ENCODE peak calls at places on chromosomes 12 and 14, in eight cellular contexts. V, Y, S, I, F, J, T and G are unnamed samples.
A peak's percentile ranks its signal among the peaks of the same experiment; 100 is the strongest.

GRCh38 chr12:120847392-120848157 is 56.6 kb downstream of the SPPL3 start:
- DNase-seq in V (no peak), S (no peak), F (no peak), T (no peak), Y (peak; percentile 58), I (no peak), J (no peak), G (no peak)

GRCh38 chr12:76915381-76916169 is 36.8 kb upstream of the CSRP2 start:
- DNase-seq in V (no peak), J (no peak), S (no peak), Y (no peak), F (no peak), T (no peak), I (no peak), G (no peak)

GRCh38 chr14:102071283-102071998 is 15.4 kb downstream of the HSP90AA1 start:
- DNase-seq in S (no peak), J (no peak), I (no peak), T (no peak), V (no peak), Y (peak; percentile 66), F (no peak), G (peak; percentile 36)

GRCh38 chr12:22722081-22722480 is 97.1 kb downstream of the ETNK1 start:
- DNase-seq in V (no peak), I (no peak), T (no peak), Y (no peak), J (no peak), S (no peak), F (no peak), G (no peak)

GRCh38 chr12:3311491-3312103 is 179.4 kb upstream of the PRMT8 start:
- DNase-seq in Y (no peak), I (no peak), T (no peak), V (no peak), S (no peak), J (no peak), F (peak; percentile 20), G (no peak)

GRCh38 chr12:27703720-27704452 is 6.7 kb upstream of the MRPS35 start:
- DNase-seq in V (peak; percentile 46), Y (peak; percentile 73), T (peak; percentile 51), J (peak; percentile 30), I (peak; percentile 33), S (peak; percentile 83), F (peak; percentile 50), G (peak; percentile 75)

GRCh38 chr12:120039711-120040110 is 50.7 kb downstream of the BICDL1 start:
- DNase-seq in V (no peak), Y (no peak), I (no peak), T (no peak), J (no peak), S (no peak), F (no peak), G (no peak)

GRCh38 chr12:128969480-128970055 is 116.3 kb downstream of the GLT1D1 start:
- DNase-seq in J (peak; percentile 97), T (no peak), F (peak; percentile 50), V (no peak), Y (peak; percentile 84), S (no peak), I (no peak), G (no peak)

GRCh38 chr14:89589400-89590128 is 172.5 kb upstream of the FOXN3 start:
- DNase-seq in V (no peak), J (no peak), Y (no peak), S (no peak), T (no peak), I (no peak), F (peak; percentile 8), G (no peak)

GRCh38 chr12:31494455-31494854 is 96.5 kb downstream of the DENND5B start:
- DNase-seq in S (no peak), I (no peak), J (no peak), Y (no peak), F (no peak), V (no peak), T (no peak), G (no peak)

GRCh38 chr14:38994721-38995120 is 108.3 kb downstream of the SEC23A start:
- DNase-seq in T (no peak), I (no peak), F (no peak), Y (no peak), J (peak; percentile 73), V (no peak), S (no peak), G (no peak)

GRCh38 chr14:105398726-105399440 is 545 bp downstream of the TEX22 start:
- DNase-seq in V (no peak), F (no peak), J (no peak), Y (peak; percentile 65), I (no peak), T (no peak), S (no peak), G (no peak)

GRCh38 chr12:75334384-75335030 is at the start of gene GLIPR1L1:
- DNase-seq in T (peak; percentile 80), Y (peak; percentile 91), J (peak; percentile 81), S (peak; percentile 61), F (peak; percentile 82), V (peak; percentile 71), I (peak; percentile 73), G (peak; percentile 83)

GRCh38 chr12:31524791-31525495 is 66.0 kb downstream of the DENND5B start:
- DNase-seq in T (no peak), Y (peak; percentile 60), F (no peak), J (no peak), V (no peak), S (peak; percentile 67), I (no peak), G (no peak)

GRCh38 chr14:88251650-88252049 is 71.4 kb downstream of the KCNK10 start:
- DNase-seq in Y (peak; percentile 23), J (no peak), T (no peak), I (no peak), F (no peak), V (no peak), S (no peak), G (no peak)

GRCh38 chr12:39173689-39174088 is 268.3 kb upstream of the CPNE8 start:
- DNase-seq in I (no peak), V (no peak), F (no peak), J (no peak), T (no peak), Y (no peak), S (no peak), G (no peak)

GRCh38 chr14:64880382-64881121 is 845 bp upstream of the SPTB start:
- DNase-seq in I (peak; percentile 41), V (peak; percentile 39), Y (peak; percentile 65), S (no peak), F (peak; percentile 51), T (peak; percentile 17), J (peak; percentile 78), G (no peak)

GRCh38 chr14:74902941-74903705 is 19.9 kb downstream of the RPS6KL1 start:
- DNase-seq in I (no peak), V (no peak), J (no peak), S (no peak), F (no peak), Y (no peak), T (no peak), G (no peak)

GRCh38 chr12:14510574-14510973 is 57.1 kb downstream of the PLBD1 start:
- DNase-seq in I (no peak), T (no peak), F (no peak), J (no peak), S (no peak), Y (no peak), V (no peak), G (no peak)

GRCh38 chr12:52260351-52261210 is 13.9 kb upstream of the KRT86 start:
- DNase-seq in F (no peak), V (no peak), Y (peak; percentile 45), T (no peak), J (no peak), I (no peak), S (no peak), G (peak; percentile 37)

GRCh38 chr14:56273949-56274348 is 155.7 kb downstream of the PELI2 start:
- DNase-seq in I (no peak), S (no peak), J (no peak), V (no peak), Y (no peak), F (no peak), T (no peak), G (no peak)

GRCh38 chr12:12684375-12685106 is 11.4 kb downstream of the GPR19 start:
- DNase-seq in J (peak; percentile 95), T (no peak), S (no peak), V (no peak), F (peak; percentile 68), Y (peak; percentile 46), I (no peak), G (peak; percentile 28)

GRCh38 chr12:28222081-28222700 is 31.9 kb downstream of the CCDC91 start:
- DNase-seq in I (peak; percentile 23), Y (no peak), T (peak; percentile 32), F (no peak), J (no peak), V (peak; percentile 53), S (no peak), G (no peak)

GRCh38 chr14:37903561-37904191 is 304.0 kb upstream of the SSTR1 start:
- DNase-seq in Y (peak; percentile 51), S (no peak), J (peak; percentile 40), V (peak; percentile 33), T (no peak), I (no peak), F (no peak), G (peak; percentile 30)

GRCh38 chr14:69153848-69154208 is 909 bp upstream of the DCAF5 start:
- DNase-seq in I (no peak), V (no peak), T (no peak), J (peak; percentile 64), S (no peak), Y (peak; percentile 24), F (peak; percentile 2), G (no peak)

GRCh38 chr14:91249841-91250616 is 5.5 kb upstream of the GPR68 start:
- DNase-seq in V (peak; percentile 41), J (peak; percentile 99), F (no peak), I (no peak), S (no peak), Y (peak; percentile 75), T (no peak), G (peak; percentile 72)

GRCh38 chr14:33836895-33837577 is 113.8 kb downstream of the EGLN3 start:
- DNase-seq in S (no peak), J (no peak), V (no peak), I (no peak), F (no peak), T (no peak), Y (no peak), G (no peak)

GRCh38 chr14:102508410-102508773 is 1.2 kb downstream of the ANKRD9 start:
- DNase-seq in F (no peak), V (no peak), S (no peak), I (no peak), Y (no peak), J (no peak), T (no peak), G (no peak)

GRCh38 chr14:31420013-31420318 is 384 bp downstream of the HEATR5A start:
- DNase-seq in V (peak; percentile 12), T (no peak), J (peak; percentile 56), I (no peak), S (no peak), F (peak; percentile 42), Y (peak; percentile 32), G (no peak)

GRCh38 chr12:112125250-112125999 is at the start of gene TRAFD1:
- DNase-seq in J (peak; percentile 98), I (peak; percentile 96), V (peak; percentile 97), F (peak; percentile 99), Y (peak; percentile 99), S (peak; percentile 89), T (peak; percentile 96), G (peak; percentile 95)

GRCh38 chr12:100827901-100828520 is 33.4 kb downstream of the ANO4 start:
- DNase-seq in T (no peak), F (no peak), Y (peak; percentile 48), I (no peak), S (no peak), J (peak; percentile 75), V (no peak), G (peak; percentile 31)

GRCh38 chr14:101630056-101630960 is 69.0 kb downstream of the DIO3 start:
- DNase-seq in Y (no peak), J (no peak), V (no peak), S (no peak), T (no peak), I (no peak), F (no peak), G (no peak)

GRCh38 chr14:54712371-54712998 is 145.6 kb downstream of the SAMD4A start:
- DNase-seq in Y (no peak), S (peak; percentile 37), V (no peak), T (no peak), I (no peak), J (no peak), F (no peak), G (no peak)

GRCh38 chr12:26530461-26530860 is 302.5 kb downstream of the ITPR2 start:
- DNase-seq in F (no peak), Y (no peak), V (no peak), I (no peak), T (no peak), J (no peak), S (no peak), G (no peak)